ENCODE peak calls at places on chromosomes 13 and 19, in eight cellular contexts. A is bronchial epithelial cell, G is uterus, Q is fibroblast of pulmonary artery, C is fibroblast of lung, E is astrocyte of the spinal cord, S is foreskin fibroblast, U is lower leg skin. R is an unnamed sample.

GRCh38 chr19:2557093-2557440 is 81.1 kb downstream of the GADD45B start:
- DNase-seq in U (no peak), Q (no peak), S (no peak), G (no peak), E (no peak), A (no peak), C (no peak), R (no peak)

GRCh38 chr13:106151056-106151699 is 384.3 kb downstream of the EFNB2 start:
- DNase-seq in S (peak), Q (peak), U (no peak), A (peak), G (no peak), C (peak), E (peak), R (peak)

GRCh38 chr19:43812689-43813088 is 10.4 kb upstream of the LYPD5 start:
- DNase-seq in U (no peak), E (no peak), C (no peak), Q (no peak), G (no peak), A (no peak), S (no peak), R (no peak)

GRCh38 chr19:47637550-47637949 is 28.6 kb downstream of the BICRA start:
- DNase-seq in U (no peak), A (no peak), G (no peak), Q (peak), S (peak), C (peak), E (no peak), R (no peak)

GRCh38 chr13:90968510-90968909 is 379.0 kb upstream of the MIR17HG start:
- DNase-seq in C (peak), Q (peak), U (no peak), A (peak), G (no peak), S (no peak), E (peak), R (no peak)

GRCh38 chr13:51814825-51815650 is 11.1 kb upstream of the DHRS12 start:
- DNase-seq in C (peak), Q (peak), S (no peak), E (peak), A (peak), G (peak), U (no peak), R (no peak)

GRCh38 chr19:2733930-2734588 is 5.8 kb downstream of the SLC39A3 start:
- DNase-seq in G (no peak), E (no peak), A (peak), S (no peak), U (no peak), C (no peak), Q (no peak), R (no peak)

GRCh38 chr13:35714588-35714987 is 238.1 kb upstream of the MAB21L1 start:
- DNase-seq in U (no peak), E (no peak), C (no peak), Q (no peak), A (no peak), S (no peak), G (no peak), R (no peak)

GRCh38 chr13:96967248-96967745 is 27.0 kb downstream of the OXGR1 start:
- DNase-seq in Q (peak), A (no peak), G (no peak), S (no peak), U (no peak), C (no peak), E (no peak), R (no peak)

GRCh38 chr13:68509734-68510621 is 1279.8 kb upstream of the PCDH9 start:
- DNase-seq in C (no peak), A (peak), S (no peak), G (no peak), E (no peak), Q (no peak), U (no peak), R (no peak)

GRCh38 chr19:30228726-30229523 is 143.3 kb upstream of the ZNF536 start:
- DNase-seq in G (no peak), Q (peak), C (peak), A (no peak), E (no peak), S (no peak), U (no peak), R (no peak)

GRCh38 chr19:33273881-33274662 is 28.3 kb downstream of the CEBPA start:
- DNase-seq in S (peak), Q (peak), G (peak), U (no peak), E (peak), C (peak), A (peak), R (peak)

GRCh38 chr13:28953714-28954113 is 133.6 kb downstream of the MTUS2 start:
- DNase-seq in U (no peak), A (no peak), Q (no peak), G (no peak), E (no peak), S (no peak), C (no peak), R (no peak)

GRCh38 chr13:45119469-45119989 is 781 bp upstream of the GTF2F2 start:
- DNase-seq in G (no peak), U (no peak), S (peak), E (peak), Q (peak), C (peak), A (peak), R (no peak)

GRCh38 chr19:35531291-35531690 is 2.0 kb upstream of the GAPDHS start:
- DNase-seq in U (no peak), S (no peak), G (no peak), A (peak), C (no peak), E (no peak), Q (no peak), R (no peak)

GRCh38 chr13:102550507-102550906 is 46.3 kb upstream of the TPP2 start:
- DNase-seq in G (no peak), S (no peak), A (no peak), C (no peak), U (no peak), Q (no peak), E (no peak), R (no peak)

GRCh38 chr13:42696191-42696590 is 85.2 kb upstream of the FAM216B start:
- DNase-seq in S (peak), A (peak), E (peak), U (no peak), Q (peak), C (peak), G (no peak), R (no peak)

GRCh38 chr13:51230473-51231105 is 8.4 kb downstream of the FAM124A start:
- DNase-seq in A (no peak), E (peak), U (peak), Q (peak), C (peak), S (peak), G (peak), R (no peak)

GRCh38 chr13:34459856-34460255 is 482.2 kb upstream of the NBEA start:
- DNase-seq in Q (no peak), U (no peak), A (no peak), E (no peak), G (no peak), C (no peak), S (peak), R (no peak)

GRCh38 chr13:45479661-45480060 is 14.9 kb downstream of the COG3 start:
- DNase-seq in Q (no peak), C (no peak), A (no peak), G (no peak), U (no peak), E (no peak), S (no peak), R (no peak)

GRCh38 chr13:106503272-106503671 is 32.2 kb downstream of the EFNB2 start:
- DNase-seq in U (no peak), G (no peak), Q (no peak), A (no peak), S (no peak), E (no peak), C (no peak), R (no peak)

GRCh38 chr13:112849500-112849899 is 119.5 kb upstream of the MCF2L start:
- DNase-seq in Q (no peak), E (peak), U (no peak), S (no peak), G (no peak), C (peak), A (peak), R (no peak)

GRCh38 chr13:105202384-105202783 is 1333.1 kb downstream of the EFNB2 start:
- DNase-seq in G (no peak), Q (peak), C (peak), U (no peak), E (peak), A (peak), S (no peak), R (no peak)

GRCh38 chr19:34232566-34233481 is 21.5 kb upstream of the GARRE1 start:
- DNase-seq in U (peak), E (peak), Q (peak), G (peak), A (peak), S (peak), C (peak), R (peak)

GRCh38 chr13:24074687-24075086 is 85.8 kb upstream of the SPATA13 start:
- DNase-seq in Q (peak), C (no peak), E (no peak), A (peak), S (no peak), G (no peak), U (no peak), R (no peak)

DNA sequence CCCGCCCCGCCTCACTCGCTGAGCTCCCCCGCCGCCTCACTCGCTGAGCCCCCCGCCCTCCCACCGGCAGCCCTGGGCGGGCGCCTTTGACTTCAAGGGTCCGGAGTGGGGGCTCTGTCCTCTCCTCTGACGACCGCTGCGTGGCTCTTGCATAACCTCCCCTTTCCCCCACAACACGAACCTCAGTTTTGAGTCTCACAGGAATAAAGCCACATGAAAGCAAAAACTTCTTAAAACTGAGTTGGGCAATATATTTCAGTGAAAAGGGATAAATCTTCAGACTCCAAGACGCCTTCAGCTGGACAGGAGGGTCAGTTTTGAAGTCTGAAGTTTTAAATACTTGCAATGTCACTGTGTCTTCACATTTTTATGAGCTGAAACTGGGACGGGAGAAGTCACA is 70.6 kb upstream of the C13orf46 start:
- DNase-seq in E (peak), Q (peak), A (no peak), C (peak), U (no peak), S (no peak), G (peak), R (no peak)
- TF ChIP-seq CTCF in E (no peak), Q (no peak), A (no peak), C (no peak), U (no peak), S (no peak), G (no peak), R (no peak)

GRCh38 chr19:14367016-14367415 is 14.2 kb upstream of the ADGRE5 start:
- DNase-seq in C (no peak), G (no peak), U (no peak), A (no peak), Q (no peak), E (no peak), S (no peak), R (no peak)

GRCh38 chr19:14366529-14366928 is 14.7 kb upstream of the ADGRE5 start:
- DNase-seq in Q (peak), G (no peak), C (peak), A (peak), U (peak), E (peak), S (peak), R (no peak)

GRCh38 chr19:14361824-14362223 is 19.4 kb upstream of the ADGRE5 start:
- DNase-seq in G (no peak), S (peak), A (no peak), Q (peak), E (no peak), C (no peak), U (no peak), R (no peak)

GRCh38 chr19:14368011-14368513 is 13.2 kb upstream of the ADGRE5 start:
- DNase-seq in Q (no peak), G (no peak), S (no peak), E (no peak), A (no peak), C (no peak), U (no peak), R (no peak)

GRCh38 chr19:14363203-14364097 is 17.8 kb upstream of the ADGRE5 start:
- DNase-seq in E (peak), A (no peak), Q (peak), U (no peak), S (peak), G (peak), C (peak), R (no peak)
- H3K4me3 ChIP-seq in E (peak), A (no peak), Q (peak), U (no peak), S (peak), G (no peak), C (peak), R (peak)

GRCh38 chr13:41595298-41595697 is 137.9 kb downstream of the RGCC start:
- DNase-seq in G (no peak), A (no peak), S (no peak), Q (no peak), C (no peak), E (no peak), U (no peak), R (no peak)

GRCh38 chr13:41590643-41591042 is 133.3 kb downstream of the RGCC start:
- DNase-seq in C (no peak), E (no peak), G (no peak), A (peak), S (no peak), U (no peak), Q (no peak), R (no peak)

GRCh38 chr13:41597348-41598041 is 140.1 kb downstream of the RGCC start:
- DNase-seq in E (peak), C (peak), S (no peak), U (no peak), Q (no peak), G (no peak), A (peak), R (no peak)

GRCh38 chr13:41599619-41600018 is 142.3 kb downstream of the RGCC start:
- DNase-seq in A (no peak), C (peak), E (peak), S (no peak), G (no peak), Q (no peak), U (no peak), R (no peak)

GRCh38 chr13:41596190-41596589 is 138.8 kb downstream of the RGCC start:
- DNase-seq in E (no peak), C (peak), S (no peak), Q (peak), G (no peak), A (no peak), U (no peak), R (no peak)
- TF ChIP-seq CTCF in E (peak), C (no peak), S (peak), Q (peak), G (no peak), A (no peak), U (no peak), R (peak)

GRCh38 chr19:14471436-14472187 is 3.5 kb downstream of the PTGER1 start:
- DNase-seq in A (no peak), E (no peak), U (no peak), Q (no peak), C (no peak), G (no peak), S (no peak), R (no peak)

GRCh38 chr19:14470031-14470876 is 4.9 kb downstream of the PTGER1 start:
- DNase-seq in S (no peak), E (no peak), Q (no peak), C (no peak), U (no peak), G (no peak), A (no peak), R (no peak)

GRCh38 chr19:14473073-14473790 is 1.9 kb downstream of the PTGER1 start:
- DNase-seq in C (no peak), S (no peak), Q (no peak), A (no peak), U (no peak), E (no peak), G (no peak), R (no peak)

GRCh38 chr19:14473915-14474578 is 1.1 kb downstream of the PTGER1 start:
- DNase-seq in S (no peak), G (no peak), A (no peak), U (no peak), C (no peak), E (no peak), Q (no peak), R (no peak)

GRCh38 chr19:14472202-14472961 is 2.8 kb downstream of the PTGER1 start:
- DNase-seq in G (peak), A (no peak), C (peak), U (no peak), E (peak), Q (peak), S (no peak), R (no peak)
- H3K4me3 ChIP-seq in G (no peak), A (no peak), C (no peak), U (no peak), E (no peak), Q (no peak), S (no peak), R (no peak)

GRCh38 chr19:53642381-53643099 is 10.7 kb downstream of the DPRX start:
- DNase-seq in C (no peak), G (no peak), E (no peak), U (no peak), Q (no peak), S (no peak), A (no peak), R (no peak)

GRCh38 chr19:53647350-53647749 is 15.6 kb downstream of the DPRX start:
- DNase-seq in Q (no peak), U (no peak), C (no peak), G (no peak), S (no peak), E (no peak), A (no peak), R (no peak)

GRCh38 chr19:53647792-53648191 is 16.0 kb downstream of the DPRX start:
- DNase-seq in U (no peak), Q (no peak), E (no peak), G (no peak), C (no peak), A (no peak), S (no peak), R (no peak)

GRCh38 chr19:53646144-53646543 is 14.3 kb downstream of the DPRX start:
- DNase-seq in G (no peak), E (no peak), C (no peak), A (no peak), S (no peak), U (no peak), Q (no peak), R (no peak)

GRCh38 chr19:53644061-53644816 is 12.4 kb downstream of the DPRX start:
- DNase-seq in S (no peak), C (no peak), E (no peak), A (no peak), U (no peak), Q (no peak), G (no peak), R (no peak)
- TF ChIP-seq CTCF in S (no peak), C (no peak), E (no peak), A (no peak), U (no peak), Q (no peak), G (no peak), R (no peak)

GRCh38 chr19:18506545-18506944 is 15.3 kb downstream of the ELL start:
- DNase-seq in C (no peak), S (no peak), E (no peak), U (no peak), G (no peak), Q (no peak), A (no peak), R (no peak)
- H3K4me3 ChIP-seq in C (no peak), S (no peak), E (no peak), U (no peak), G (no peak), Q (no peak), A (no peak), R (no peak)

GRCh38 chr19:8324186-8325050 is 3.1 kb downstream of the RPS28 start:
- DNase-seq in G (no peak), A (no peak), E (no peak), U (no peak), C (no peak), Q (no peak), S (no peak), R (no peak)
- TF ChIP-seq CTCF in G (no peak), A (no peak), E (no peak), U (no peak), C (no peak), Q (no peak), S (no peak), R (no peak)

GRCh38 chr19:4449022-4449825 is 8.4 kb downstream of the UBXN6 start:
- DNase-seq in A (no peak), U (no peak), G (peak), S (no peak), E (no peak), C (peak), Q (no peak), R (no peak)
- H3K4me3 ChIP-seq in A (no peak), U (no peak), G (no peak), S (no peak), E (no peak), C (no peak), Q (no peak), R (no peak)

GRCh38 chr13:41059896-41060722 is 1.2 kb upstream of the WBP4 start:
- DNase-seq in G (peak), E (peak), S (peak), Q (peak), A (peak), C (peak), U (peak), R (peak)
- TF ChIP-seq CTCF in G (peak), E (peak), S (peak), Q (peak), A (peak), C (peak), U (no peak), R (peak)

DNA sequence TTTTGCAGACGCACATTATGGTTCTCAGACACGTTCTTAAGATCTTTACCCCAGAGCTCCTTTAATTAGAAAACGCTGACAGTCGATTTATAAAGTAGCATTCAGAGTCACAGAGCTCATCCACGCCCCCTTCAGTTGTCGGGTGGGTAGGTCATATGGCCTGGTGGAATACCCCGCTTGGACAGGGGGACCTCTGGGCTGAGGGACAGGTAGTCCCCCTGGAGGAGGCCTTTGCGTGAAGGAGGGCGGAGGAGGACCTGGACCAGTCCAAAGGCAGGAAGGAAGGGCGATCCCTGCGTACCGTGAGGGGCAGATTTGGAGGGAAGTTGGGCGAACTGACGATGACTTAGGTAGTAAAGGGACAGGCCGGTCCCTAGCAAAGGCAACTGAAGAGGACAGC is 20.5 kb downstream of the VASP start:
- DNase-seq in A (no peak), S (no peak), E (no peak), Q (no peak), U (no peak), C (no peak), G (no peak), R (no peak)
- H3K4me3 ChIP-seq in A (no peak), S (no peak), E (no peak), Q (no peak), U (no peak), C (no peak), G (no peak), R (no peak)

R was measured in HFF-Myc.